ENCODE peak calls at places on chromosomes 3 and 15, in seven cellular contexts. N is brain microvascular endothelial cell, J is EL, E is BE2C, P is non-pigmented ciliary epithelial cell, K is MV-4-11, U is IMR-90. W is an unnamed sample.

GRCh38 chr3:39920271-39920670 is 110.9 kb downstream of the MYRIP start:
- DNase-seq in N (no peak), J (peak), E (no peak), P (no peak), K (no peak), U (no peak), W (no peak)

GRCh38 chr3:35200056-35200455 is 439.3 kb upstream of the ARPP21 start:
- DNase-seq in N (peak), J (no peak), E (no peak), P (peak), K (peak), U (no peak), W (no peak)

GRCh38 chr3:9809615-9810356 is at the start of gene TTLL3:
- DNase-seq in N (peak), J (peak), E (peak), P (no peak), K (peak), U (peak), W (peak)

GRCh38 chr15:74838117-74838516 is 4.8 kb downstream of the ULK3 start:
- DNase-seq in N (no peak), J (no peak), E (peak), P (no peak), K (no peak), U (no peak), W (no peak)

GRCh38 chr3:197600796-197601565 is 45.2 kb upstream of the BDH1 start:
- DNase-seq in N (peak), J (peak), E (no peak), P (no peak), K (no peak), U (peak), W (no peak)

GRCh38 chr3:139353920-139354556 is 10.2 kb downstream of the MRPS22 start:
- DNase-seq in N (peak), J (peak), E (peak), P (peak), K (peak), U (peak), W (peak)

GRCh38 chr15:51349156-51349844 is 7.8 kb downstream of the GLDN start:
- DNase-seq in N (no peak), J (no peak), E (no peak), P (no peak), K (no peak), U (no peak), W (peak)

GRCh38 chr3:170442945-170443344 is 24.3 kb downstream of the CLDN11 start:
- DNase-seq in N (no peak), J (no peak), E (no peak), P (no peak), K (no peak), U (peak), W (no peak)

GRCh38 chr3:105030211-105030610 is 336.5 kb upstream of the ALCAM start:
- DNase-seq in N (no peak), J (no peak), E (no peak), P (no peak), K (no peak), U (no peak), W (no peak)

W was measured in globus pallidus.